ENCODE peak calls at places on chromosomes 3 and 15, in seven cellular contexts. K, V, C, H, I, D and P are unnamed samples. For H3K4me1, the result is how much of the 10 kb centered on the place peaks cover.

GRCh38 chr3:149634573-149634972 is 23.3 kb downstream of the WWTR1 start:
- DNase-seq in V (no peak), I (no peak), K (no peak), C (no peak), H (no peak), D (no peak), P (no peak)

GRCh38 chr3:14119166-14119510 is 5.5 kb downstream of the CHCHD4 start:
- DNase-seq in K (no peak), I (no peak), D (no peak), V (no peak), H (no peak), C (no peak), P (no peak)

GRCh38 chr15:80034633-80035032 is 24.8 kb upstream of the ZFAND6 start:
- DNase-seq in D (no peak), I (no peak), V (no peak), H (no peak), C (no peak), K (no peak), P (no peak)

GRCh38 chr3:126344380-126345041 is 12.7 kb downstream of the KLF15 start:
- DNase-seq in K (peak), C (no peak), H (no peak), I (no peak), V (peak), D (no peak), P (no peak)

GRCh38 chr3:182970811-182971418 is 9.4 kb downstream of the DCUN1D1 start:
- DNase-seq in I (no peak), K (no peak), V (no peak), H (no peak), C (no peak), D (no peak), P (no peak)

GRCh38 chr15:70701891-70702568 is 61.3 kb downstream of the UACA start:
- DNase-seq in K (no peak), V (peak), C (peak), H (no peak), I (no peak), D (peak), P (peak)

GRCh38 chr3:155747286-155747685 is 2.4 kb upstream of the PLCH1 start:
- DNase-seq in I (no peak), D (no peak), V (no peak), H (no peak), C (no peak), K (no peak), P (no peak)

GRCh38 chr3:29255854-29256696 is 24.8 kb upstream of the RBMS3 start:
- DNase-seq in I (no peak), K (no peak), C (no peak), V (no peak), H (no peak), D (peak), P (no peak)

GRCh38 chr15:43828061-43828657 is 1.4 kb downstream of the WDR76 start:
- DNase-seq in D (no peak), V (no peak), I (no peak), H (no peak), C (peak), K (no peak), P (no peak)

GRCh38 chr15:80317389-80318169 is 65.6 kb upstream of the CTXND1 start:
- DNase-seq in C (no peak), D (peak), K (no peak), I (no peak), H (peak), V (no peak), P (peak)

GRCh38 chr15:68484696-68485400 is 52.9 kb upstream of the ITGA11 start:
- DNase-seq in V (peak), I (peak), H (no peak), C (no peak), D (peak), K (peak), P (peak)

GRCh38 chr3:45499529-45499928 is 95.0 kb upstream of the LIMD1 start:
- DNase-seq in D (peak), I (no peak), K (no peak), H (no peak), C (peak), V (no peak), P (peak)

GRCh38 chr3:42664443-42664814 is 10.9 kb downstream of the ZBTB47 start:
- DNase-seq in V (no peak), H (no peak), K (no peak), C (no peak), I (no peak), D (no peak), P (no peak)

GRCh38 chr15:101020451-101020850 is 101.3 kb downstream of the LRRK1 start:
- DNase-seq in D (no peak), V (no peak), C (no peak), K (no peak), I (no peak), H (no peak), P (no peak)

GRCh38 chr3:9826815-9827574 is 16.8 kb downstream of the RPUSD3 start:
- DNase-seq in I (peak), K (peak), V (no peak), D (no peak), H (no peak), C (peak), P (peak)

GRCh38 chr3:159273608-159274007 is 471.8 kb downstream of the MFSD1 start:
- DNase-seq in H (peak), C (peak), I (no peak), D (peak), K (peak), V (no peak), P (peak)

GRCh38 chr15:44536298-44536961 is 517 bp upstream of the EIF3J start:
- DNase-seq in C (no peak), D (peak), H (peak), I (peak), K (peak), V (peak), P (peak)

GRCh38 chr3:115975353-115975752 is 352.0 kb downstream of the GAP43 start:
- DNase-seq in C (no peak), K (no peak), D (peak), H (no peak), V (no peak), I (no peak), P (peak)

GRCh38 chr3:136070953-136071949 is 105.7 kb downstream of the PPP2R3A start:
- DNase-seq in C (peak), K (peak), I (no peak), V (peak), H (peak), D (peak), P (peak)

GRCh38 chr15:32718822-32719716 is 1.3 kb downstream of the GREM1 start:
- DNase-seq in C (no peak), K (peak), H (no peak), V (peak), D (no peak), I (peak), P (peak)

GRCh38 chr3:31508452-31509146 is 24.1 kb upstream of the STT3B start:
- DNase-seq in H (no peak), K (no peak), I (no peak), C (no peak), D (no peak), V (no peak), P (no peak)

GRCh38 chr15:28091313-28091712 is 7.8 kb downstream of the OCA2 start:
- DNase-seq in I (no peak), C (no peak), H (no peak), D (no peak), K (no peak), V (no peak), P (no peak)

GRCh38 chr3:195895078-195895899 is 13.1 kb downstream of the TNK2 start:
- DNase-seq in I (peak), H (peak), K (peak), V (peak), C (peak), D (no peak), P (peak)

GRCh38 chr3:193826126-193826795 is 233.3 kb downstream of the OPA1 start:
- DNase-seq in D (peak), K (peak), C (no peak), H (no peak), V (no peak), I (no peak), P (peak)

GRCh38 chr15:41876689-41877088 is 17.2 kb downstream of the SPTBN5 start:
- DNase-seq in V (no peak), C (no peak), I (no peak), D (no peak), K (no peak), H (no peak), P (no peak)

GRCh38 chr3:143002083-143002712 is 828 bp downstream of the U2SURP start:
- DNase-seq in H (no peak), C (peak), D (peak), V (no peak), I (no peak), K (no peak), P (peak)

GRCh38 chr3:143001369-143002082 is at the start of gene U2SURP:
- DNase-seq in C (peak), K (peak), H (peak), V (peak), I (peak), D (peak), P (peak)

GRCh38 chr3:143001034-143001368 is 369 bp upstream of the U2SURP start:
- DNase-seq in H (peak), I (peak), V (no peak), K (no peak), C (peak), D (no peak), P (no peak)

GRCh38 chr3:143002727-143003126 is 1.4 kb downstream of the U2SURP start:
- DNase-seq in C (peak), D (no peak), K (no peak), I (no peak), V (no peak), H (no peak), P (peak)

GRCh38 chr3:143004823-143005222 is 3.5 kb downstream of the U2SURP start:
- DNase-seq in H (no peak), K (no peak), C (no peak), D (no peak), I (no peak), V (no peak), P (no peak)
- H3K4me1 ChIP-seq in H (half or more), K (under half), C (half or more), D (under half), I (under half), V (under half), P (under half)

GRCh38 chr3:152376351-152377183 is 107.8 kb downstream of the MBNL1 start:
- DNase-seq in H (no peak), D (peak), I (no peak), V (no peak), K (no peak), C (peak), P (peak)

GRCh38 chr3:152375546-152375945 is 106.8 kb downstream of the MBNL1 start:
- DNase-seq in D (peak), H (no peak), C (no peak), V (no peak), K (no peak), I (no peak), P (no peak)

GRCh38 chr3:152374260-152374990 is 105.7 kb downstream of the MBNL1 start:
- DNase-seq in H (no peak), V (no peak), I (no peak), C (no peak), D (no peak), K (no peak), P (no peak)

GRCh38 chr3:152379415-152380042 is 110.8 kb downstream of the MBNL1 start:
- DNase-seq in C (no peak), V (no peak), K (no peak), H (no peak), D (no peak), I (no peak), P (no peak)

DNA sequence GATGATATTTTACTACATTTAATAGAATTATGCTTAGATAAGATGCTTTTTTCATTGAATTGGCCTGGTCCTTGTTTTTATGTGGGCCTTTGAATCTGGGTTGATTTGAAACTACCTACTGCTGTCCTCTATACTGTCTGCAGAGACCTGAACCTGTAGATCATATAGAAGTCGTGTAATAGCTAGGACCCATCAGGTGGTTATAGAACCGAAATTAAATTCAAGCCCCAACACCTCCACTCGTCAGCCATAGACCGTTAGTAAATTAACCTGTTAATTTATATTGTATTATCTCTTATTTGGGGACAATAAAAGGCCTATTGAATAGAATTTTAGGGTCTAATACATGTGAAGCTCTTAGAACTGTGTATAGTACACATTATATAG is 108.4 kb downstream of the MBNL1 start:
- DNase-seq in H (no peak), K (no peak), I (no peak), C (no peak), D (no peak), V (no peak), P (no peak)
- H3K4me1 ChIP-seq in H (half or more), K (under half), I (under half), C (half or more), D (under half), V (under half), P (under half)

GRCh38 chr3:11622846-11623550 is 20.7 kb downstream of the VGLL4 start:
- DNase-seq in H (no peak), I (no peak), D (peak), K (no peak), V (no peak), C (no peak), P (no peak)
- H3K4me1 ChIP-seq in H (half or more), I (under half), D (under half), K (under half), V (under half), C (half or more), P (under half)

GRCh38 chr3:71530903-71531535 is 52.5 kb downstream of the FOXP1 start:
- DNase-seq in C (no peak), I (no peak), V (no peak), D (no peak), H (peak), K (peak), P (no peak)
- H3K4me1 ChIP-seq in C (half or more), I (under half), V (under half), D (under half), H (under half), K (under half), P (under half)

GRCh38 chr3:66442254-66443249 is 58.3 kb downstream of the LRIG1 start:
- DNase-seq in K (peak), V (no peak), H (peak), I (no peak), C (no peak), D (peak), P (peak)

GRCh38 chr3:66441124-66441523 is 59.7 kb downstream of the LRIG1 start:
- DNase-seq in V (no peak), D (peak), H (no peak), I (no peak), C (no peak), K (peak), P (peak)

GRCh38 chr3:66439666-66440344 is 61.0 kb downstream of the LRIG1 start:
- DNase-seq in H (no peak), I (no peak), V (no peak), D (no peak), K (no peak), C (peak), P (no peak)

GRCh38 chr3:66443404-66443803 is 57.4 kb downstream of the LRIG1 start:
- DNase-seq in V (no peak), I (no peak), D (no peak), C (no peak), H (no peak), K (no peak), P (no peak)

DNA sequence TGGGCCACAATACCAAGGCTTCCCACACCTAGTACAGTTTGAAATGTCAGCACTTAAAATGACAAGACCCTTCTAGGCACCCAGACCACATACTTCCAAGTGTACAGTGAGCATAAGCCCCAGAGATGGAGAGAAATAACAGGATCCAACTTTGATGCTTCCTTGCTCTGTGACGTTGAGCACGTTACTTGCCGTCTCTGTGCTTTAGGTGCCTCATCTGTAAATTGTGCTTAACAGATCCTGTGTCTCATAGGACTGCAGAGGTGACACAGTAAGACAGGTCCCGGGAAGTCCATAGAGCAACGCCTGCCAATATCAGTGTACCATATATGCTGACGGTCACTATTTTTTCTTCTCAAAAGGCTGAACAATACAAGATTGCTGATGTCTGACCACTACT is 59.1 kb downstream of the LRIG1 start:
- DNase-seq in C (no peak), V (no peak), I (no peak), H (no peak), D (no peak), K (no peak), P (no peak)
- H3K4me1 ChIP-seq in C (half or more), V (under half), I (under half), H (half or more), D (under half), K (under half), P (under half)

DNA sequence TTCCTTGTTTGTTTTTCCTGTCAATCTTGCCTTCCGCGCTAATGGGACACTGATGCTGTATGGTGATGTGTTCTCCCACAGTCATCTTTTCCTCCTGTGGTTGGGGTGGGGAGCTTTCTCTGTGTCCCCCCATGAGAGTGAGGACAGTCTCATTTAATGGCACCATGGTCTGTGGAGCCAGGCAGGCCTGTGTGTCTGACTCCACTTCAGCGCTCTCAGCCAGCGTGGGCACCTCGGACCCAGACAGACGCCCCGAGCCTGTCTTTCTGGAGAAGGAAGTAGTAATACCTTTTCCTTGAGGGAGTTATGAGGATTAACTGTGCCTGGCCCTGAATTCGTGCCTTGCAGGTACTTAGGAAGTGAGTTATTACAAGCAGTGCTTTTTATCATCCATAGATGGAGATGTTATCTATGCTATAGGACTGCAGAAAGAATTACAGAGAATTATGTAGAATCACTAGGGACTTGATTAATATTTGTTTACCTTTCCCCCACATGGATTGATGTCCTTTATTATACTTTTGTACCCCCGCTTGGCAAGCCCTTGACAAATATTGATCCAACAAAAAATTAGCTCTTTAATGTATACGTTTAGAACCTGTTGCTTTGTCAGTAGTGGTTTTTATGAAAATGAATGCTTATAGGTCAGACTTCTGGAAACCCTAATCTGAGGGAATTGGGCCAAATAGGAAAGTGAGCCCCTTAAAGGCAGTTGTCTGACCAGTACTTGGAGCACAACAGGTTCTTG is 152.4 kb downstream of the PGPEP1L start:
- DNase-seq in V (no peak), D (no peak), I (no peak), K (no peak), H (no peak), C (no peak), P (no peak)
- H3K4me1 ChIP-seq in V (half or more), D (half or more), I (under half), K (under half), H (half or more), C (under half), P (under half)

GRCh38 chr3:16932877-16933276 is 48.1 kb downstream of the PLCL2 start:
- DNase-seq in D (no peak), V (no peak), H (no peak), C (no peak), I (no peak), K (no peak), P (no peak)

GRCh38 chr3:16937421-16937820 is 52.7 kb downstream of the PLCL2 start:
- DNase-seq in K (no peak), H (no peak), C (no peak), D (peak), I (no peak), V (no peak), P (no peak)

GRCh38 chr3:16935766-16936165 is 51.0 kb downstream of the PLCL2 start:
- DNase-seq in C (no peak), V (no peak), H (no peak), I (no peak), K (no peak), D (no peak), P (no peak)

GRCh38 chr3:16936233-16936632 is 51.5 kb downstream of the PLCL2 start:
- DNase-seq in V (peak), K (no peak), D (no peak), I (no peak), C (no peak), H (no peak), P (no peak)

GRCh38 chr3:16936656-16937055 is 51.9 kb downstream of the PLCL2 start:
- DNase-seq in K (no peak), V (no peak), C (no peak), H (no peak), I (no peak), D (no peak), P (no peak)
- H3K4me1 ChIP-seq in K (under half), V (under half), C (under half), H (half or more), I (under half), D (under half), P (under half)

DNA sequence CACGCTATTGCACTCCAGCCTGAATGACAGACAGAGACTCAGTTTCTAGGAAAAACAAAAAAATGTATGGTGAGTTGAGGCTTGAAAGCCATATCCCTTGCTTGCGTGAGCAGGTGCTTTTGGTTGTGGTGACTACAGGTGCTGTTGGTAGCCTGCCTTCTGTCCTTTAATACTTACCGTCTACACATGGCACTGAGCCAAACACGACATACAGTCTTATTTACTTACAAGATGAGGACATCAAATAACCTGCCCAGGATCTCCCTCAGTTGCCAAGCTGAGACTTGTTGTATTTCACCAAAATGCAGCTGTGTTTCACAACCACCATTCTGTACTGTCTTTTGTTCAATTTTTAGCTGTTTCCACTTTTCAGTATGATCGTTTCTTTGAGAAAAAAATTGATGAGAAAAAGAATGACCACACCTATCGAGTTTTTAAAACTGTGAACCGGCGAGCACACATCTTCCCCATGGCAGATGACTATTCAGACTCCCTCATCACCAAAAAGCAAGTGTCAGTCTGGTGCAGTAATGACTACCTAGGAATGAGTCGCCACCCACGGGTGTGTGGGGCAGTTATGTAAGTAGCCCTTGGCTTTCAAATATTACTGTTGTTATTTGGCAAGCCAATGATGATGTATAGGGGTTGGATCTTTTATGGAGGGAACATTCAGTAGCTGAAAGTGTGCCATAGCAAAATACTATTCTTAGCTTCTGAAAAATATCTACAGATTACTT is 6.5 kb downstream of the ALAS1 start:
- DNase-seq in D (no peak), H (no peak), K (no peak), V (no peak), C (no peak), I (no peak), P (no peak)
- H3K4me1 ChIP-seq in D (under half), H (under half), K (under half), V (under half), C (under half), I (under half), P (under half)

GRCh38 chr15:75646944-75647364 is 758 bp upstream of the SNX33 start:
- DNase-seq in V (no peak), I (no peak), D (no peak), C (no peak), H (no peak), K (peak), P (no peak)
- H3K4me1 ChIP-seq in V (under half), I (under half), D (under half), C (under half), H (half or more), K (under half), P (under half)